ENCODE peak calls at places on chromosomes 16 and 17, in nine cellular contexts. One of them, this sample, is unnamed.

GRCh38 chr17:27218719-27219488 is 75.0 kb upstream of the WSB1 start:
- DNase-seq in GM23248: no peak
- DNase-seq in body of pancreas: no peak
- DNase-seq in cardiac muscle cell: no peak
- DNase-seq in A673: no peak
- DNase-seq in left ventricle myocardium inferior: no peak
- DNase-seq in Peyer's patch: no peak
- DNase-seq in PC-3: no peak
- DNase-seq in gastrocnemius medialis: no peak
- DNase-seq in this sample: no peak

GRCh38 chr17:43814714-43815113 is 18.2 kb downstream of the MPP3 start:
- DNase-seq in body of pancreas: no peak
- DNase-seq in left ventricle myocardium inferior: no peak
- DNase-seq in gastrocnemius medialis: no peak
- DNase-seq in GM23248: peak; percentile 89
- DNase-seq in cardiac muscle cell: peak; percentile 80
- DNase-seq in A673: no peak
- DNase-seq in Peyer's patch: no peak
- DNase-seq in PC-3: peak; percentile 76
- DNase-seq in this sample: no peak

GRCh38 chr16:10663146-10663545 is 31.6 kb downstream of the TEKT5 start:
- DNase-seq in gastrocnemius medialis: no peak
- DNase-seq in body of pancreas: no peak
- DNase-seq in GM23248: no peak
- DNase-seq in cardiac muscle cell: no peak
- DNase-seq in PC-3: no peak
- DNase-seq in A673: no peak
- DNase-seq in Peyer's patch: no peak
- DNase-seq in left ventricle myocardium inferior: no peak
- DNase-seq in this sample: no peak

GRCh38 chr17:32015245-32016013 is 8.2 kb downstream of the LRRC37B start:
- DNase-seq in A673: no peak
- DNase-seq in body of pancreas: no peak
- DNase-seq in gastrocnemius medialis: peak; percentile 76
- DNase-seq in PC-3: peak; percentile 86
- DNase-seq in left ventricle myocardium inferior: no peak
- DNase-seq in Peyer's patch: no peak
- DNase-seq in GM23248: no peak
- DNase-seq in cardiac muscle cell: no peak
- DNase-seq in this sample: no peak

GRCh38 chr17:42720996-42721583 is 23.8 kb downstream of the EZH1 start:
- DNase-seq in cardiac muscle cell: peak; percentile 83
- DNase-seq in left ventricle myocardium inferior: no peak
- DNase-seq in GM23248: peak; percentile 81
- DNase-seq in body of pancreas: peak; percentile 19
- DNase-seq in Peyer's patch: no peak
- DNase-seq in A673: peak; percentile 57
- DNase-seq in gastrocnemius medialis: no peak
- DNase-seq in PC-3: peak; percentile 80
- DNase-seq in this sample: no peak

GRCh38 chr17:81020443-81020766 is 14.5 kb upstream of the BAIAP2 start:
- DNase-seq in cardiac muscle cell: no peak
- DNase-seq in gastrocnemius medialis: no peak
- DNase-seq in A673: no peak
- DNase-seq in Peyer's patch: no peak
- DNase-seq in body of pancreas: no peak
- DNase-seq in left ventricle myocardium inferior: no peak
- DNase-seq in PC-3: no peak
- DNase-seq in GM23248: no peak
- DNase-seq in this sample: no peak

GRCh38 chr16:10984509-10984908 is 40.1 kb downstream of the CLEC16A start:
- DNase-seq in GM23248: peak; percentile 60
- DNase-seq in body of pancreas: no peak
- DNase-seq in Peyer's patch: no peak
- DNase-seq in gastrocnemius medialis: no peak
- DNase-seq in left ventricle myocardium inferior: no peak
- DNase-seq in cardiac muscle cell: peak; percentile 59
- DNase-seq in PC-3: peak; percentile 33
- DNase-seq in A673: no peak
- DNase-seq in this sample: no peak

GRCh38 chr16:70651524-70651923 is 5.2 kb downstream of the IL34 start:
- DNase-seq in PC-3: no peak
- DNase-seq in gastrocnemius medialis: no peak
- DNase-seq in body of pancreas: no peak
- DNase-seq in A673: no peak
- DNase-seq in Peyer's patch: no peak
- DNase-seq in GM23248: peak; percentile 57
- DNase-seq in left ventricle myocardium inferior: no peak
- DNase-seq in cardiac muscle cell: no peak
- DNase-seq in this sample: no peak

GRCh38 chr17:3916013-3916696 is at the start of gene P2RX1:
- DNase-seq in cardiac muscle cell: peak; percentile 84
- DNase-seq in GM23248: no peak
- DNase-seq in A673: peak; percentile 38
- DNase-seq in Peyer's patch: no peak
- DNase-seq in body of pancreas: no peak
- DNase-seq in gastrocnemius medialis: no peak
- DNase-seq in left ventricle myocardium inferior: no peak
- DNase-seq in PC-3: no peak
- DNase-seq in this sample: no peak

GRCh38 chr16:81280393-81280792 is 34.4 kb upstream of the GAN start:
- DNase-seq in PC-3: peak; percentile 55
- DNase-seq in GM23248: no peak
- DNase-seq in cardiac muscle cell: peak; percentile 24
- DNase-seq in Peyer's patch: no peak
- DNase-seq in left ventricle myocardium inferior: no peak
- DNase-seq in body of pancreas: no peak
- DNase-seq in gastrocnemius medialis: no peak
- DNase-seq in A673: no peak
- DNase-seq in this sample: no peak

GRCh38 chr16:11061629-11062270 is 117.4 kb downstream of the CLEC16A start:
- DNase-seq in gastrocnemius medialis: peak; percentile 5
- DNase-seq in body of pancreas: no peak
- DNase-seq in Peyer's patch: no peak
- DNase-seq in A673: no peak
- DNase-seq in GM23248: no peak
- DNase-seq in PC-3: no peak
- DNase-seq in cardiac muscle cell: no peak
- DNase-seq in left ventricle myocardium inferior: no peak
- DNase-seq in this sample: no peak

GRCh38 chr17:75077490-75078096 is 10.2 kb upstream of the SLC16A5 start:
- DNase-seq in Peyer's patch: peak; percentile 84
- DNase-seq in body of pancreas: peak; percentile 57
- DNase-seq in gastrocnemius medialis: peak; percentile 70
- DNase-seq in GM23248: peak; percentile 47
- DNase-seq in PC-3: no peak
- DNase-seq in left ventricle myocardium inferior: peak; percentile 79
- DNase-seq in cardiac muscle cell: peak; percentile 48
- DNase-seq in A673: no peak
- DNase-seq in this sample: no peak

GRCh38 chr17:7014995-7015586 is 2.7 kb downstream of the RNASEK start:
- DNase-seq in cardiac muscle cell: peak; percentile 66
- DNase-seq in left ventricle myocardium inferior: no peak
- DNase-seq in Peyer's patch: no peak
- DNase-seq in body of pancreas: no peak
- DNase-seq in PC-3: no peak
- DNase-seq in A673: peak; percentile 47
- DNase-seq in gastrocnemius medialis: no peak
- DNase-seq in GM23248: peak; percentile 81
- DNase-seq in this sample: no peak

GRCh38 chr16:49640606-49641005 is 215.3 kb downstream of the ZNF423 start:
- DNase-seq in left ventricle myocardium inferior: no peak
- DNase-seq in A673: no peak
- DNase-seq in gastrocnemius medialis: no peak
- DNase-seq in Peyer's patch: no peak
- DNase-seq in cardiac muscle cell: no peak
- DNase-seq in GM23248: no peak
- DNase-seq in body of pancreas: no peak
- DNase-seq in PC-3: no peak
- DNase-seq in this sample: no peak

GRCh38 chr17:28688481-28688880 is 23.2 kb downstream of the PROCA1 start:
- DNase-seq in PC-3: no peak
- DNase-seq in cardiac muscle cell: no peak
- DNase-seq in left ventricle myocardium inferior: no peak
- DNase-seq in Peyer's patch: no peak
- DNase-seq in gastrocnemius medialis: no peak
- DNase-seq in A673: no peak
- DNase-seq in GM23248: no peak
- DNase-seq in body of pancreas: no peak
- DNase-seq in this sample: no peak

GRCh38 chr17:82780981-82781893 is 29.4 kb downstream of the TBCD start:
- DNase-seq in A673: no peak
- DNase-seq in PC-3: no peak
- DNase-seq in left ventricle myocardium inferior: no peak
- DNase-seq in GM23248: no peak
- DNase-seq in gastrocnemius medialis: no peak
- DNase-seq in Peyer's patch: no peak
- DNase-seq in cardiac muscle cell: no peak
- DNase-seq in body of pancreas: no peak
- DNase-seq in this sample: no peak

GRCh38 chr17:81487487-81488275 is 24.9 kb downstream of the ACTG1 start:
- DNase-seq in body of pancreas: peak; percentile 78
- DNase-seq in GM23248: peak; percentile 92
- DNase-seq in PC-3: peak; percentile 84
- DNase-seq in gastrocnemius medialis: peak; percentile 73
- DNase-seq in Peyer's patch: peak; percentile 87
- DNase-seq in left ventricle myocardium inferior: peak; percentile 85
- DNase-seq in cardiac muscle cell: peak; percentile 79
- DNase-seq in A673: peak; percentile 91
- DNase-seq in this sample: no peak

GRCh38 chr16:11833951-11834695 is 17.2 kb downstream of the RSL1D1 start:
- DNase-seq in Peyer's patch: no peak
- DNase-seq in cardiac muscle cell: peak; percentile 85
- DNase-seq in gastrocnemius medialis: peak; percentile 69
- DNase-seq in left ventricle myocardium inferior: no peak
- DNase-seq in body of pancreas: no peak
- DNase-seq in A673: peak; percentile 39
- DNase-seq in PC-3: peak; percentile 23
- DNase-seq in GM23248: peak; percentile 86
- DNase-seq in this sample: no peak

GRCh38 chr17:917391-917811 is 62.2 kb downstream of the NXN start:
- DNase-seq in body of pancreas: no peak
- DNase-seq in cardiac muscle cell: no peak
- DNase-seq in Peyer's patch: no peak
- DNase-seq in left ventricle myocardium inferior: no peak
- DNase-seq in PC-3: no peak
- DNase-seq in A673: no peak
- DNase-seq in GM23248: peak; percentile 39
- DNase-seq in gastrocnemius medialis: no peak
- DNase-seq in this sample: no peak

GRCh38 chr16:3046506-3047386 is at the start of gene MMP25:
- DNase-seq in left ventricle myocardium inferior: no peak
- DNase-seq in A673: no peak
- DNase-seq in GM23248: peak; percentile 17
- DNase-seq in body of pancreas: no peak
- DNase-seq in cardiac muscle cell: no peak
- DNase-seq in PC-3: no peak
- DNase-seq in Peyer's patch: no peak
- DNase-seq in gastrocnemius medialis: no peak
- DNase-seq in this sample: no peak
- H3K4me3 ChIP-seq in left ventricle myocardium inferior: peak within 1 kb of the TSS; percentile 69
- H3K4me3 ChIP-seq in A673: peak within 1 kb of the TSS; percentile 51
- H3K4me3 ChIP-seq in GM23248: peak within 1 kb of the TSS; percentile 70
- H3K4me3 ChIP-seq in body of pancreas: peak within 1 kb of the TSS; percentile 2
- H3K4me3 ChIP-seq in cardiac muscle cell: peak within 1 kb of the TSS; percentile 31
- H3K4me3 ChIP-seq in PC-3: peak within 1 kb of the TSS; percentile 74
- H3K4me3 ChIP-seq in Peyer's patch: peak within 1 kb of the TSS; percentile 23
- H3K4me3 ChIP-seq in gastrocnemius medialis: peak within 1 kb of the TSS; percentile 56
- H3K4me3 ChIP-seq in this sample: peak within 1 kb of the TSS; percentile 76

GRCh38 chr17:57881783-57882291 is 32.0 kb upstream of the MRPS23 start:
- DNase-seq in body of pancreas: no peak
- DNase-seq in GM23248: no peak
- DNase-seq in Peyer's patch: no peak
- DNase-seq in gastrocnemius medialis: peak; percentile 69
- DNase-seq in cardiac muscle cell: no peak
- DNase-seq in left ventricle myocardium inferior: no peak
- DNase-seq in A673: no peak
- DNase-seq in PC-3: no peak
- DNase-seq in this sample: no peak
- H3K27ac ChIP-seq in body of pancreas: peak overlapping the region; percentile 28
- H3K27ac ChIP-seq in GM23248: peak overlapping the region; percentile 65
- H3K27ac ChIP-seq in Peyer's patch: peak overlapping the region; percentile 52
- H3K27ac ChIP-seq in gastrocnemius medialis: peak overlapping the region; percentile 84
- H3K27ac ChIP-seq in cardiac muscle cell: no peak overlapping the region
- H3K27ac ChIP-seq in left ventricle myocardium inferior: peak overlapping the region; percentile 74
- H3K27ac ChIP-seq in A673: peak overlapping the region; percentile 59
- H3K27ac ChIP-seq in PC-3: no peak overlapping the region
- H3K27ac ChIP-seq in this sample: peak overlapping the region; percentile 75

GRCh38 chr17:39638317-39638716 is 1.4 kb downstream of the STARD3 start:
- DNase-seq in A673: no peak
- DNase-seq in gastrocnemius medialis: no peak
- DNase-seq in cardiac muscle cell: no peak
- DNase-seq in Peyer's patch: no peak
- DNase-seq in left ventricle myocardium inferior: no peak
- DNase-seq in PC-3: no peak
- DNase-seq in body of pancreas: no peak
- DNase-seq in GM23248: no peak
- DNase-seq in this sample: no peak

GRCh38 chr17:39639043-39639442 is 2.1 kb downstream of the STARD3 start:
- DNase-seq in PC-3: no peak
- DNase-seq in Peyer's patch: no peak
- DNase-seq in cardiac muscle cell: no peak
- DNase-seq in GM23248: no peak
- DNase-seq in left ventricle myocardium inferior: no peak
- DNase-seq in A673: no peak
- DNase-seq in body of pancreas: no peak
- DNase-seq in gastrocnemius medialis: no peak
- DNase-seq in this sample: no peak

GRCh38 chr17:39635614-39636176 is 1.2 kb upstream of the STARD3 start:
- DNase-seq in gastrocnemius medialis: no peak
- DNase-seq in cardiac muscle cell: no peak
- DNase-seq in GM23248: no peak
- DNase-seq in A673: no peak
- DNase-seq in body of pancreas: no peak
- DNase-seq in left ventricle myocardium inferior: no peak
- DNase-seq in PC-3: no peak
- DNase-seq in Peyer's patch: no peak
- DNase-seq in this sample: no peak

GRCh38 chr17:39636587-39636926 is 387 bp upstream of the STARD3 start:
- DNase-seq in GM23248: no peak
- DNase-seq in Peyer's patch: no peak
- DNase-seq in A673: no peak
- DNase-seq in body of pancreas: no peak
- DNase-seq in PC-3: no peak
- DNase-seq in left ventricle myocardium inferior: no peak
- DNase-seq in cardiac muscle cell: no peak
- DNase-seq in gastrocnemius medialis: no peak
- DNase-seq in this sample: no peak

GRCh38 chr17:39636927-39637736 is at the start of gene STARD3:
- DNase-seq in body of pancreas: peak; percentile 92
- DNase-seq in PC-3: peak; percentile 73
- DNase-seq in Peyer's patch: peak; percentile 97
- DNase-seq in gastrocnemius medialis: peak; percentile 89
- DNase-seq in A673: peak; percentile 84
- DNase-seq in left ventricle myocardium inferior: peak; percentile 95
- DNase-seq in GM23248: peak; percentile 95
- DNase-seq in cardiac muscle cell: peak; percentile 91
- DNase-seq in this sample: peak; percentile 44
- H3K4me1 ChIP-seq in body of pancreas: peaks cover 76% of the 10 kb centered on the region
- H3K4me1 ChIP-seq in PC-3: peaks cover 21% of the 10 kb centered on the region
- H3K4me1 ChIP-seq in Peyer's patch: peaks cover 5% of the 10 kb centered on the region
- H3K4me1 ChIP-seq in gastrocnemius medialis: peaks cover 41% of the 10 kb centered on the region
- H3K4me1 ChIP-seq in A673: peaks cover 6% of the 10 kb centered on the region
- H3K4me1 ChIP-seq in left ventricle myocardium inferior: peaks cover 65% of the 10 kb centered on the region
- H3K4me1 ChIP-seq in GM23248: peaks cover 18% of the 10 kb centered on the region
- H3K4me1 ChIP-seq in cardiac muscle cell: peaks cover 27% of the 10 kb centered on the region
- H3K4me1 ChIP-seq in this sample: peaks cover 29% of the 10 kb centered on the region

GRCh38 chr17:79842656-79843474 is 3.6 kb upstream of the CBX4 start:
- DNase-seq in PC-3: peak; percentile 34
- DNase-seq in A673: peak; percentile 70
- DNase-seq in cardiac muscle cell: peak; percentile 14
- DNase-seq in gastrocnemius medialis: no peak
- DNase-seq in left ventricle myocardium inferior: no peak
- DNase-seq in Peyer's patch: no peak
- DNase-seq in GM23248: peak; percentile 38
- DNase-seq in body of pancreas: no peak
- DNase-seq in this sample: no peak
- H3K4me3 ChIP-seq in PC-3: peak overlapping the region; percentile 82
- H3K4me3 ChIP-seq in A673: peak overlapping the region; percentile 55
- H3K4me3 ChIP-seq in cardiac muscle cell: peak overlapping the region; percentile 34
- H3K4me3 ChIP-seq in gastrocnemius medialis: peak overlapping the region; percentile 65
- H3K4me3 ChIP-seq in left ventricle myocardium inferior: peak overlapping the region; percentile 82
- H3K4me3 ChIP-seq in Peyer's patch: peak overlapping the region; percentile 34
- H3K4me3 ChIP-seq in GM23248: peak overlapping the region; percentile 77
- H3K4me3 ChIP-seq in body of pancreas: no peak overlapping the region
- H3K4me3 ChIP-seq in this sample: peak overlapping the region; percentile 89